ENCODE peak calls at places on chromosomes 7 and 10, in four cellular contexts. R, B, U and P are unnamed samples.

GRCh38 chr10:132942101-132942739 is at the start of gene CFAP46:
- DNase-seq in U (peak; percentile 47), R (no peak), B (no peak), P (no peak)

GRCh38 chr10:125836746-125837145 is 13.4 kb downstream of the BCCIP start:
- DNase-seq in U (no peak), R (no peak), B (no peak), P (no peak)

GRCh38 chr10:129514568-129515451 is 47.8 kb downstream of the MGMT start:
- DNase-seq in R (no peak), B (no peak), U (no peak), P (no peak)

GRCh38 chr7:129951076-129952011 is 1.4 kb downstream of the UBE2H start:
- DNase-seq in U (peak; percentile 15), R (no peak), B (no peak), P (no peak)

GRCh38 chr10:101011517-101012423 is 12.2 kb downstream of the LZTS2 start:
- DNase-seq in U (no peak), B (no peak), R (no peak), P (no peak)

GRCh38 chr7:135375908-135376699 is 133.8 kb downstream of the CNOT4 start:
- DNase-seq in R (no peak), B (no peak), U (no peak), P (no peak)

GRCh38 chr7:149692557-149692982 is 80.8 kb downstream of the ZNF467 start:
- DNase-seq in R (no peak), B (no peak), U (no peak), P (no peak)

GRCh38 chr7:130463553-130464434 is 23.0 kb upstream of the CEP41 start:
- DNase-seq in B (no peak), R (no peak), U (no peak), P (no peak)

GRCh38 chr10:70910486-70911350 is 22.4 kb upstream of the PCBD1 start:
- DNase-seq in U (no peak), R (no peak), B (no peak), P (no peak)

GRCh38 chr10:2173328-2173727 is 436.0 kb upstream of the ADARB2 start:
- DNase-seq in U (no peak), B (no peak), R (no peak), P (no peak)

GRCh38 chr10:61992059-61992460 is 90.6 kb downstream of the ARID5B start:
- DNase-seq in U (no peak), R (no peak), B (no peak), P (peak; percentile 2)

GRCh38 chr7:24894670-24895221 is 85.2 kb downstream of the OSBPL3 start:
- DNase-seq in U (no peak), R (no peak), B (no peak), P (no peak)
- H3K4me3 ChIP-seq in U (no peak overlapping the region), R (no peak overlapping the region), B (no peak overlapping the region), P (no peak overlapping the region)

GRCh38 chr10:131495224-131495623 is 183.7 kb upstream of the TCERG1L start:
- DNase-seq in R (no peak), B (no peak), U (no peak), P (no peak)

GRCh38 chr10:131499566-131499965 is 188.0 kb upstream of the TCERG1L start:
- DNase-seq in B (no peak), R (no peak), U (no peak), P (no peak)

GRCh38 chr10:131494451-131494850 is 182.9 kb upstream of the TCERG1L start:
- DNase-seq in U (no peak), B (no peak), R (no peak), P (no peak)

GRCh38 chr10:131496351-131497052 is 185.0 kb upstream of the TCERG1L start:
- DNase-seq in B (no peak), R (no peak), U (no peak), P (no peak)

DNA sequence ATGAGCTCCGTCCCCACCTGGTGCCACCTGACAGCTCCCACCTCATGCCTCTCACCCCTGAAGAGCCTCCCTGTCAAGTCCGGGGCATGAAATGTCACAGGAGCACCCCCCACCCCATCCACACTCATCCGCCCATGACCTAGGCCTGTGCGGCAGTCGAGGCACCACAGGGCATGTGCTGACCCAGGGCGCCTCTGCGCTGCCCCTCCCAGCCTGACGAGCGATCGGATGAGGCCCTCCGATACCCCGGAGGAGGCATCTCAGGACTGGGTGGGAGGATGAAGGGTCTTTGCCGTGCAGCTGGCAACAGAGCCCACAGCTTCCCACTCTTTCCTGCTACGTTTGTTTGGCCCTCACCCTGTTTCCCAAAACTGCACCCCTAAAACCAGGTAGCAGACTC is 184.4 kb upstream of the TCERG1L start:
- DNase-seq in B (no peak), U (no peak), R (no peak), P (no peak)
- H3K4me3 ChIP-seq in B (no peak overlapping the region), U (no peak overlapping the region), R (no peak overlapping the region), P (no peak overlapping the region)

DNA sequence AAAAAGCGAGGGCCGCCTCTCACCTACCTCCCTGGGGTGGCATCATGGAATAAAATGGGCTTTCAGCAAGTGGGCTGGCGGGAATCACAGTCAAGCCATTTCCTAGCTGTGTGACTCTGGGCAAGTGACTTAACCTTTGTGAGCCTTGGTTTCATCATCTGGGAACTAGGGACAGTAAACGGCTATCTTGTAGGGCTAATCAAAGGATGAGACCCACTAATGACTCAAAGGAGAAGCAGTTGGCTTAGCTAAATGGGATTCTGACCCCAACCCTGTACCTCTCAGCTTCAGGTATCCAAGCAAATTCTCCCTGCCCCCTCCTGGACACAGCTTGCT is 25.8 kb downstream of the TRIM8 start:
- DNase-seq in U (no peak), B (no peak), R (no peak), P (no peak)
- H3K4me3 ChIP-seq in U (no peak overlapping the region), B (no peak overlapping the region), R (no peak overlapping the region), P (no peak overlapping the region)

GRCh38 chr10:30058111-30058510 is 1.3 kb downstream of the JCAD start:
- DNase-seq in U (no peak), R (no peak), B (no peak), P (no peak)

GRCh38 chr10:30056767-30057355 is 2.5 kb downstream of the JCAD start:
- DNase-seq in U (no peak), B (no peak), R (no peak), P (no peak)

GRCh38 chr10:30057421-30057841 is 2.0 kb downstream of the JCAD start:
- DNase-seq in B (no peak), U (no peak), R (no peak), P (no peak)

GRCh38 chr10:30055094-30055701 is 4.2 kb downstream of the JCAD start:
- DNase-seq in R (peak; percentile 57), B (no peak), U (no peak), P (no peak)

GRCh38 chr10:30056281-30056680 is 3.1 kb downstream of the JCAD start:
- DNase-seq in B (no peak), R (no peak), U (no peak), P (no peak)
- H3K4me3 ChIP-seq in B (no peak overlapping the region), R (peak overlapping the region; percentile 80), U (no peak overlapping the region), P (no peak overlapping the region)

DNA sequence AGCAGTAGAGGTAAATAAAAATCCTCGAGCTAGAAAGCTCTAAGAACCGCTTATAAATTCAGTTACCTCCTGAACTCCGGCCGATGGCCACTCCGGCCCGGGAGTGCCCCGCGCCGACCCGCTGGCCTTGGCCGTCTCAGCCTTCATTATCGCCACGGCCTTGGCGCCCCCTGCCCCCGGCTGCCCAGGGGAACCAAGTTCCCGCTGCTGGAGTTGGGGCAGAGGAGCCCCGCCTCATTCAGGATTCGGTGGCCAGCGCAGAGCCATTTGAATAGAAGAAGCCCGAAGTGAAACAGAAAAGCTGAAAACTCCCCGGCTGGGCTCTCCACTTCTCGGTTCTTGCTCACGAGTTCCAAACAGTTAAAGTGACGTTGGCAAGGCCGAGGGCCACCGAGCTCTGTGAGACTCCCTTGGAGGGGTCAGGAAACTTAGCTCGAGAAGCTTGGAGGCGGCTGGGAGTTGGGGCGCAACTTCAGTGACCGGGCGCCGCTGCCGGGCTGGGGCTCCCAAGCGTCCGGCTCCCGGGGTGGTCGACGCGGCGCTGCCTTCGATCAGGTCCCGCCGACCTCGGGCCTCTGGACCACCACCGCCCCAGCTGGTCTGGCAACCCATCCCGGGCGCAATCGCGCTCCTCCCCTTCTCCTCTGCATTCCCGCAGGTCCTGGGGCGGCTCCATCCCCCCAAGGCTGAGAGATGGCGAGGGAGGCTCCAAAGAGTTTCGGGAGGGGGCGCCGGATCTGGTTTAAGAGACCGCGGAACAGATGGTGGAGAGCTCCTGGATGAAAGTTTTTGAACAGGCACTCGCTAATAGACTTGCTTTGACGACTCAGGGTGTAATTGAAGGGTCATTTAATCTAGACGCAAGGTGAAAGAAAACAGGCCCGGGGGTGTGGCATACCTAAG is 5.8 kb upstream of the FEZF1 start:
- DNase-seq in U (peak; percentile 60), R (no peak), B (no peak), P (no peak)
- H3K4me3 ChIP-seq in U (peak overlapping the region; percentile 49), R (peak overlapping the region; percentile 41), B (no peak overlapping the region), P (no peak overlapping the region)

DNA sequence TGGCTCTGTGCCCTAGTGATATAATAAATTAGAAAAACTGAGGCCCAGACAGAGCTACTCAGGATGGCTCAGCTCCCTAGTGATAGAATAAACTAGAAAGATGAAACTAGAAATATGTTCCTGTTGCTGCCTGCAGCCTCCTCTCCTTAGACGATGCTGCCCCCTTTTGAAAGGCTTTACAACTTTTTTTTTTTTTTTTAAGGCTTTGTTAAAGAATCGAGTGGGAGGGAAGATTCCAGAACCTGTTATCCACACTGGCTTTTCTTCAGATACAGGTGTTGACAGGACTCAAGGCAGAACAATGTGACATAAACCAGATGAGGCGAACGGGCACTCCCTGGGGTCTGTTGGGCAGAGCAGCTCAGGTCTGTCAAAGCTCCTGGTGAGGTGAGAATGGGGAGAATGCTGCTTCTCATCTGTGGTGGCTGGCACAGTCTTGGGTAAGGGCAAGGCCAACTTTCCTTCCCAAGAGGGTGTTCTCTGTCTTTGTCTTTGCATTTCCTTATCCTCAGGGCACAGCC is 175.1 kb downstream of the COBL start:
- DNase-seq in B (no peak), R (no peak), U (peak; percentile 28), P (no peak)
- H3K4me3 ChIP-seq in B (no peak overlapping the region), R (no peak overlapping the region), U (no peak overlapping the region), P (no peak overlapping the region)

GRCh38 chr10:124073642-124074377 is 19.6 kb downstream of the CHST15 start:
- DNase-seq in R (no peak), B (no peak), U (no peak), P (no peak)

GRCh38 chr10:124075116-124075955 is 18.1 kb downstream of the CHST15 start:
- DNase-seq in B (no peak), U (no peak), R (no peak), P (no peak)

GRCh38 chr10:124072541-124072940 is 20.9 kb downstream of the CHST15 start:
- DNase-seq in R (no peak), B (no peak), U (no peak), P (no peak)

GRCh38 chr10:124076334-124076733 is 17.1 kb downstream of the CHST15 start:
- DNase-seq in B (no peak), R (no peak), U (no peak), P (no peak)

DNA sequence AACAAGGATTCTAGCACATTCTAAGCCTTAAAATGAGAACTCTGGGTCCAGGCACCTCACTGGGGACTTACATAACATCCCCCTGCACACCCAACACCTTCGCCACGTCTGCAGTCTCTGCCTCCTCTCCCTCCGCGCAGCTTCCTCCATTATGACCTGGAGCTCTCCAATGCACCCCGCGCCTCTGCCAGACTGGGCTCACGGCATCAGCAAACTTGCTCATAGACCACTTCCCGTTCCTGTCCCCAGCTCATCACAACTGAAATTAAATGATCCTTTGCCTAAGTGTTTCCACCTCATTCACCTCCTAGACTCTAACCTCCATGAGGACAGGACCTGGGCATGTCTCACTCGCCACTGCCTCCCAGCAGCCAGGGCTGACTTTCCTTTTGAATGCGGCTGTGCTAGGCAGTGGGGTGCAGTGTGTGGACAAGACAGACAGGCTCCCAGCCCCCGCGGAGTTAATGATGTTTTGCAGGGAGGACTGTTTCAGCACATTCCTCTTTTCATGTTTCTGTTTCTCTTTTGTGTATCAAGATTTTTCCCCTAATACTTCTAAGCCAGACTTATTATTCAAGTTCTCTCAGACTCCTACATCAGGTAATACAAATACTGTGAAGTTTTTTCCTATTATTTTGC is 18.8 kb downstream of the CHST15 start:
- DNase-seq in U (no peak), R (no peak), B (no peak), P (no peak)
- H3K4me3 ChIP-seq in U (no peak overlapping the region), R (no peak overlapping the region), B (no peak overlapping the region), P (no peak overlapping the region)